ENCODE peak calls at places on chromosomes 5 and 9, in four cellular contexts. G is GM12878, Z is IMR-90, E is K562. N is an unnamed sample.

GRCh38 chr9:6911901-6912650 is 154.3 kb downstream of the KDM4C start:
- DNase-seq in G (no peak), Z (peak), E (no peak), N (no peak)

GRCh38 chr5:75524071-75524470 is 12.4 kb downstream of the POLK start:
- DNase-seq in G (peak), Z (no peak), E (no peak), N (no peak)

GRCh38 chr9:3441197-3441816 is 84.5 kb downstream of the RFX3 start:
- DNase-seq in G (peak), Z (peak), E (peak), N (peak)

GRCh38 chr5:95731571-95732554 is 727 bp downstream of the RHOBTB3 start:
- DNase-seq in G (no peak), Z (peak), E (no peak), N (peak)

GRCh38 chr9:95341262-95342011 is 23.9 kb upstream of the FANCC start:
- DNase-seq in G (no peak), Z (peak), E (no peak), N (no peak)

GRCh38 chr5:73067213-73067612 is 53.2 kb upstream of the TMEM171 start:
- DNase-seq in G (no peak), Z (peak), E (no peak), N (no peak)

GRCh38 chr5:150512368-150512747 is 4.4 kb downstream of the NDST1 start:
- DNase-seq in G (no peak), Z (no peak), E (no peak), N (no peak)

GRCh38 chr5:139696894-139697658 is 48.9 kb downstream of the CXXC5 start:
- DNase-seq in G (no peak), Z (peak), E (peak), N (peak)

GRCh38 chr9:133639613-133640012 is 3.5 kb downstream of the DBH start:
- DNase-seq in G (no peak), Z (no peak), E (no peak), N (peak)

GRCh38 chr5:14039063-14039462 is 94.6 kb upstream of the DNAH5 start:
- DNase-seq in G (no peak), Z (peak), E (no peak), N (no peak)

GRCh38 chr5:158484968-158485367 is 614.7 kb downstream of the EBF1 start:
- DNase-seq in G (no peak), Z (no peak), E (no peak), N (no peak)

GRCh38 chr5:54959673-54960418 is 25.5 kb downstream of the ESM1 start:
- DNase-seq in G (no peak), Z (no peak), E (peak), N (no peak)

GRCh38 chr9:23492126-23493002 is 333.7 kb downstream of the ELAVL2 start:
- DNase-seq in G (no peak), Z (peak), E (no peak), N (peak)

GRCh38 chr9:68669189-68669588 is 35.9 kb upstream of the PIP5K1B start:
- DNase-seq in G (no peak), Z (no peak), E (no peak), N (no peak)

GRCh38 chr5:174903333-174903732 is 179.0 kb downstream of the MSX2 start:
- DNase-seq in G (no peak), Z (no peak), E (no peak), N (no peak)

GRCh38 chr5:6732634-6733410 is 19.6 kb downstream of the TENT4A start:
- DNase-seq in G (no peak), Z (peak), E (no peak), N (peak)

GRCh38 chr5:6734781-6735180 is 21.5 kb downstream of the TENT4A start:
- DNase-seq in G (no peak), Z (no peak), E (no peak), N (no peak)

GRCh38 chr5:6731465-6732237 is 18.4 kb downstream of the TENT4A start:
- DNase-seq in G (no peak), Z (peak), E (no peak), N (no peak)

GRCh38 chr5:6734243-6734695 is 21.0 kb downstream of the TENT4A start:
- DNase-seq in G (no peak), Z (peak), E (no peak), N (no peak)

DNA sequence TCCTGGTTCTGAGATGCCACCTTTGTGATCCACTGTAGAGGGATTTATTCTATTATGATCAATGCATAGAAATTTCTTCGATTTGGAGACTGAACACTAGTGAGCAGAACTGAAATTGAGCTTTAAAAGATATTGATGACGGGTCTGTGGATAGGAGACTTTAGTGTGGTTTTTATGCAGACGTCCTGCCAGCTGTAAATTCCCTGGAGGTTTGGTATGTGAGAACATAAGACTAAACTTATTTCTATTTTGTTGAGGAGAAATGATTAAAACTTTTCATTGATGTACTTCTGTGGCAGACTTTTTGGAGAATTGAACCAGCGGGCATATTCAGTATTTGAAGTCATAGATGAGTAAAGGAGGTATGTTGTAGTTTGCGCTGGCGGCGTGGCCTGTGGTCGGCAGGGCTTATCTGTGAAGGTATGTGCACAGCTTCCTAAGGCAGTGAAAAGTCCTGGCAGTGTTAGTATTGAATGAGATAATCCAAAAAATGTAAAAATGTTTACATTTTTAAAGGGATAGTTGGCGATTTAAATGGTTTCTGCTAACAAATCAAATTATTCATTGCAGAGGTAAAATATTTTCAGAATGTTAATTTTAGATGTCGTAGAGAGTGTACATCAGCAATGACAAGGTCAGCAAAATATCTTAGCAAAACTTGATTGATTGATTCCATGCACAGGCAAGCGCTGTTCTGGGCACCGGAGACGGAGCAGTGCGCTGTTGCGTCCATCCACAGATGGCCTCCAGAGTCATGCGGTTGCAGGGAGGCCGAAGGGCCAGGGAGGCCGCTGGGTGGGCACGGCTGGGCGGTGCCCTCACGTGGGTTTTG is 20.4 kb downstream of the TENT4A start:
- DNase-seq in G (no peak), Z (peak), E (no peak), N (no peak)
- H2AFZ ChIP-seq in G (no peak), Z (no peak), E (no peak), N (no peak)

DNA sequence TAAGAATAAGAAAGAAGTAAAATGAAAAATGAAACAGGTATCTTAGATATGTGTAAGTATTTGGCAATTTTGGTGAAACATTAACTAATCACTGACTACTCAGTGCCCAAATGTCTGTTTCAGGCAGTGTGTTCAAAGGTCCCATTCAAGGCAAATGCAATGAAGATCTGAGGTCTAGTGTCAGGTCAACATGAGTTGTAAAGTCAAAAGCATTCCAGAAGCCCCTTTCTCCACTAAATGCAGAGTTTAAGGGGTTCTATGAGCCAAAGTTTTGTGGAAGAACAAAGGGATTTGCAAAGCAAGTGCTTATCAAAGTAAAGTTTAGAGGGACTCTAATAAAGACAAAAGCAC is 71.0 kb upstream of the GPBP1 start:
- DNase-seq in G (no peak), Z (no peak), E (no peak), N (no peak)
- TF ChIP-seq RCOR1 in G (no peak), Z (no peak), E (no peak), N (no peak)

DNA sequence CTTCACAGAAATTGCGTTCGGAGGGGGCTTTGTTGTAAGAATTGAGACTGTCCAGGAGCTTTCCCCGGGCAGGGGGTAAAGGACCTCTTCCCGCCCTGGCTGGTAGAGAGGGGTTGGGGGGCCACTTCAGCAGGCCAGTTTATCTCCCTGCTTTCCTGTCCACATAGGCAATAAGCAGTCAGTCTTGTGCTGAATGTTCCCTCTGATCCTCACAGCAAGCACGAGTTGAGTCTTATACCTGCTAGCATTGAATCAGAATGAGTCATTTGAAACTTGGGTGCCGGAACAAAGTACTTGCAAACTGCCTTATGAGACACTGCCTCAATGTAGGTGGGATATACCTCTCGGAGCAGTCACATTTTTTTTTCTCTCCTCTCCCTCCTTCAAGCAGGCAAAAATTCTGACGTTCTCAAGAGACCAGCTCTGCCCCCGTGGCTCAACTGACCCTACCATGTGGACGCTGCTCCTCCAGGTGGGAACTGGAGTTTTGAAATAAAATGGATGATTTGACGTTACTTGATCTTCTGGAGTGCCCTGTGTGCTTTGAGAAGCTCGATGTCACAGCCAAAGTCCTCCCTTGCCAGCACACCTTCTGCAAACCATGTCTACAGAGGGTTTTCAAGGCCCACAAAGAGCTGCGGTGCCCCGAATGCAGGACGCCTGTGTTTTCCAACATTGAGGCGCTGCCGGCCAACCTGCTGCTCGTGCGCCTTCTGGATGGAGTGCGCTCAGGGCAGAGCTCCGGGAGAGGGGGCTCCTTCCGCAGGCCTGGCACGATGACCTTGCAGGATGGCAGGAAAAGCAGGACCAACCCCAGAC is 1.3 kb downstream of the SH3RF2 start:
- DNase-seq in G (no peak), Z (peak), E (no peak), N (peak)
- H2AFZ ChIP-seq in G (no peak), Z (peak), E (no peak), N (no peak)

GRCh38 chr9:92661127-92661526 is 8.8 kb downstream of the IPPK start:
- DNase-seq in G (no peak), Z (no peak), E (no peak), N (no peak)

GRCh38 chr9:92663126-92663525 is 6.8 kb downstream of the IPPK start:
- DNase-seq in G (no peak), Z (no peak), E (no peak), N (no peak)

GRCh38 chr9:92660266-92660665 is 9.7 kb downstream of the IPPK start:
- DNase-seq in G (no peak), Z (no peak), E (no peak), N (no peak)

GRCh38 chr9:92659601-92660000 is 10.3 kb downstream of the IPPK start:
- DNase-seq in G (no peak), Z (no peak), E (no peak), N (no peak)

DNA sequence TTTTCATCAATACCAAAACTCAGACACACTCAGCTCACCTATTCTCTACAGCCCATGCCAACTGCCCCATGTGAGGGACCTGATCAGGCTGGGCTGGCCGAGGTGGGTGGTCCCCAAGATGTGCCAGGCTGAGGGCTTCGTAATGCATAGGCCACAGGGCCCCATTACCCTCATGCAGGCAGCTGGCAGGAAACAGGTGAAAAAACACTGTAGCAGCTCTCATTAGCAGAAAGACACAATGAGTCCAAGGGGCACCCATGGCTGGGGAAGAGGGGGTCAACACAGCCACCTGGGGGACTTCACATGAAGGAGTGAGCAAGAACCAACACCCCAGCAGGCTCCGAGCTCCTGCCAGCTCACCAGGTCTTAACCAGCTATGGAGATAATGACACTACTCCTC is 8.2 kb downstream of the IPPK start:
- DNase-seq in G (no peak), Z (no peak), E (no peak), N (no peak)
- TF ChIP-seq RCOR1 in G (no peak), Z (no peak), E (no peak), N (no peak)

GRCh38 chr5:98679963-98680362 is 93.5 kb upstream of the RGMB start:
- DNase-seq in G (no peak), Z (peak), E (no peak), N (no peak)
- H2AFZ ChIP-seq in G (no peak), Z (no peak), E (no peak), N (no peak)